ENCODE peak calls at places on chromosomes 7 and 10, in four cellular contexts. M is SK-N-SH, Q is K562, D is HepG2. I is an unnamed sample.

GRCh38 chr10:124155781-124156401 is 62.5 kb upstream of the CHST15 start:
- DNase-seq in Q (no peak), D (no peak), M (no peak), I (no peak)

GRCh38 chr10:81472927-81473470 is 402.0 kb upstream of the NRG3 start:
- DNase-seq in Q (no peak), M (peak), D (no peak), I (no peak)

GRCh38 chr7:39017369-39017768 is 39.7 kb downstream of the POU6F2 start:
- DNase-seq in M (no peak), D (no peak), Q (no peak), I (no peak)

GRCh38 chr10:74936577-74937445 is 110.4 kb downstream of the KAT6B start:
- DNase-seq in Q (no peak), M (no peak), D (no peak), I (no peak)

GRCh38 chr7:110841840-110842579 is 248.9 kb upstream of the LRRN3 start:
- DNase-seq in D (no peak), Q (no peak), M (peak), I (no peak)

GRCh38 chr7:150962743-150963399 is 15.2 kb downstream of the KCNH2 start:
- DNase-seq in Q (peak), M (peak), D (peak), I (peak)

GRCh38 chr10:17910144-17910789 is 41.5 kb upstream of the SLC39A12 start:
- DNase-seq in Q (peak), M (peak), D (peak), I (no peak)

GRCh38 chr7:70322786-70323185 is 724.5 kb downstream of the AUTS2 start:
- DNase-seq in M (no peak), D (no peak), Q (no peak), I (no peak)

GRCh38 chr7:18708204-18708603 is 212.7 kb downstream of the HDAC9 start:
- DNase-seq in Q (no peak), D (no peak), M (no peak), I (no peak)
- TF ChIP-seq TAF1 in Q (no peak), D (no peak), M (no peak), I (no peak)

GRCh38 chr7:77796109-77796508 is 2.1 kb downstream of the TMEM60 start:
- DNase-seq in Q (no peak), M (no peak), D (no peak), I (no peak)

GRCh38 chr7:77788327-77788902 is 9.8 kb downstream of the TMEM60 start:
- DNase-seq in M (no peak), D (no peak), Q (no peak), I (no peak)

GRCh38 chr7:77794000-77794399 is 4.2 kb downstream of the TMEM60 start:
- DNase-seq in Q (no peak), D (no peak), M (no peak), I (no peak)

GRCh38 chr7:77791336-77791735 is 6.9 kb downstream of the TMEM60 start:
- DNase-seq in M (no peak), Q (no peak), D (no peak), I (no peak)

DNA sequence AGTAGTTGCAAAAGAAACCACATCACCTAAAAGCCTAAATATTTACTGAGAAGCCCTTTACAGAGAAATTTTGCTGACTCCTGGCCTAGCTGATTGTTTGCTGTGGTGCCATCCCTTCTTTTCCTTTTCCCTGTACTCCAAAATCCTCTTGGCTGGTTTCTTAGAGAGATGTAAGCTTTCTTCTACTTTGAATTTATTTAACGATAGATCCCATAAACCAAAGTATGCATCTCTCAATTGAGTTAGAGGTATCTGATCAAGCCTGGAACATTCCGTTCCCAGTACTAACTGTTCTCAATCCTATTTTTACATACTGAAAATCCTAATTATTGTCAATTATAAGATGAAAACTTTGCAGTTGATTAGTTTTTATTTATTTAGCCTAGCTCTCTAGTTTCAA is 6.3 kb downstream of the TMEM60 start:
- DNase-seq in D (no peak), M (no peak), Q (no peak), I (no peak)
- TF ChIP-seq POLR2AphosphoS5 in D (no peak), M (no peak), Q (no peak), I (no peak)

DNA sequence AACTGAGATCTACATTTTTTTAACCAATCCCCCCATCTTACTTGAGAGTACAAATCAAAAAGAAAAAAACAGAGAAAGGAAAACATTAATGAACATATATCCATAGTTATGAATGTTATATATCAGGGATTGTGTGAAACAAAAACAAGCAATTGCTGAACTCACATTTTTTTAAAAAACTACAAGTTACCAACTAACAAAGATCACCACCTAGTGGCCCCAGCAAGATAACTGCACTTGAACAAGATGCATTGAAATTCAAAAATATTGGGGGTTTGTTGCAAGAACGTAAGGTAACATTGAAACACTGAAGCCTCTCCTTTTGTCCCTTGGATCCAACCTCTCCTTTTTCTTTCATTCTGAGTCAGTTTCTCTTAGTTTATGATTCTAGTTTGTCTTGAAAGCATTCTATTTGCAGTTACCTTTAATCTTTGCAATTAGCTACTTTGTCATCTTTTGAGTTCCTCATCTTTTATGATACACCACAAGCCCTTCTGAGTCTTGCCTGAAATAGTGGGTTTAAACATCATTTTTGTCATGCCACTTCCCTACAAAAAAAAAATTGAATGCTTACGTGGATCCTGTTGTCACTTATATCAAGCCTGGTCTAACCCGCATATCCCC is 87.3 kb upstream of the TES start:
- DNase-seq in M (peak), D (peak), Q (peak), I (peak)
- TF ChIP-seq TAF1 in M (no peak), D (no peak), Q (no peak), I (no peak)

DNA sequence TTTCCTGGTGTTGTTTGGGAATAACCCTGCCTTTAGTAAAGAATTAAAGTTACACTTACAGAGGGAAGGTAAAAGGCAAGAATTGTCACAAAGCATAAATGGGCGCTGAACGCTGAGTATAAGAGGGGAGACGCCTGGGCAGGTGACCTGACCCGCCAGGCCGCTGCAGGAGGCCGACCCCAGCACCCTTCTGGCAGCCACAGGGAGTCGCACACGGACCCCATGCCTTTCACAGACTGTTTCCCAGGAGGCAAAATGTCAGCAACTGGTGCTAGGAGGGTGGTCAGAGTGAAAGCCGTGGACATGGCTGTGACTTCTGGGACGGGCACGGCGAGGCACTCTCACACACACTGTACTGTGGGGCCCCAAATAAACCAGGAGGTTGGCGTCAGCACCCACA is 288.2 kb downstream of the WDR37 start:
- DNase-seq in D (no peak), M (no peak), Q (no peak), I (no peak)
- TF ChIP-seq POLR2AphosphoS5 in D (no peak), M (no peak), Q (no peak), I (no peak)

GRCh38 chr10:112826018-112826697 is 123.9 kb upstream of the TCF7L2 start:
- DNase-seq in D (no peak), M (peak), Q (no peak), I (no peak)
- TF ChIP-seq TAF1 in D (no peak), M (no peak), Q (no peak), I (no peak)

GRCh38 chr10:25747038-25747437 is 187.0 kb upstream of the MYO3A start:
- DNase-seq in Q (no peak), M (no peak), D (no peak), I (no peak)
- TF ChIP-seq POLR2AphosphoS5 in Q (no peak), M (no peak), D (no peak), I (no peak)

GRCh38 chr10:28914721-28915120 is 237.4 kb downstream of the BAMBI start:
- DNase-seq in M (no peak), D (no peak), Q (no peak), I (no peak)
- TF ChIP-seq TAF1 in M (no peak), D (no peak), Q (no peak), I (no peak)

GRCh38 chr7:108836246-108836645 is 266.6 kb downstream of the DNAJB9 start:
- DNase-seq in D (no peak), Q (no peak), M (no peak), I (no peak)

GRCh38 chr7:108839091-108839490 is 269.4 kb downstream of the DNAJB9 start:
- DNase-seq in D (no peak), Q (no peak), M (no peak), I (no peak)

GRCh38 chr7:108838143-108838542 is 268.5 kb downstream of the DNAJB9 start:
- DNase-seq in D (no peak), M (no peak), Q (no peak), I (no peak)
- TF ChIP-seq POLR2AphosphoS5 in D (no peak), M (no peak), Q (no peak), I (no peak)

GRCh38 chr10:21449288-21449966 is 76.1 kb downstream of the SKIDA1 start:
- DNase-seq in D (no peak), M (no peak), Q (no peak), I (no peak)

GRCh38 chr10:21456160-21456559 is 69.3 kb downstream of the SKIDA1 start:
- DNase-seq in D (no peak), Q (no peak), M (no peak), I (no peak)

DNA sequence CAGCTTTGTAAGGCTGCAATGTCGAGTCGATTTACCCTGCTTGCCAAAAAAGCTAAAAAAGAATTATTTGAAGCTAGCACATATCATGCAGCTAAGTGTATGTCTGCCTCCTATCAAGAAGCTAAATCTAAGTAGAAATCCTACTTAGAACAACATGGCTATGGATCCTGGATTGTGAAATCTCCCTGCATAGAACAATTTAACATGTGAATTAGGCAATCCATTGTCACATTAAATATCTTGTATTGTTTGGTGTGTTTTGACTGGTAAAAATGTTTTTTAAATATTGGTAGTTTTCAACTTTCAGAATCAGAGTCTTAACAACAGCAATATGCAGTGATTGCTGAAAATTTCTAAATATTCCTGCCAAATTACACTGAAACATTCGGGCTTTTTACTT is 73.3 kb downstream of the SKIDA1 start:
- DNase-seq in Q (no peak), M (no peak), D (no peak), I (no peak)
- TF ChIP-seq TAF1 in Q (no peak), M (no peak), D (no peak), I (no peak)

I was measured in GM12891.